ENCODE peak calls at places on chromosomes 16 and 17, in nine cellular contexts. G is NCI-H69, X is NCI-H2081 treated with DMSO at 0.1 percent for 48 hours, L is progenitor cell of endocrine pancreas, V is activated T-cell treated with anti-CD3 and anti-CD28 coated beads for 48 hours, C is testis, Q is choroid plexus epithelial cell, T is midbrain, P is kidney. Y is an unnamed sample.

GRCh38 chr16:27678955-27679354 is 129.0 kb downstream of the KATNIP start:
- DNase-seq in T (no peak), V (no peak), X (no peak), P (no peak), G (no peak), L (no peak), Q (no peak), C (no peak), Y (no peak)

GRCh38 chr16:62038225-62038624 is 2.0 kb upstream of the CDH8 start:
- DNase-seq in T (no peak), P (no peak), L (no peak), Q (no peak), V (no peak), X (no peak), G (no peak), C (no peak), Y (no peak)

GRCh38 chr16:74713876-74714275 is 13.2 kb upstream of the MLKL start:
- DNase-seq in X (no peak), L (no peak), T (no peak), V (no peak), Q (no peak), P (no peak), G (no peak), C (no peak), Y (no peak)

GRCh38 chr16:30112197-30113030 is 923 bp downstream of the GDPD3 start:
- DNase-seq in V (peak), C (peak), P (peak), T (no peak), Q (peak), X (no peak), G (peak), L (no peak), Y (peak)

GRCh38 chr17:16027708-16028584 is 28.3 kb downstream of the TTC19 start:
- DNase-seq in X (no peak), P (no peak), C (no peak), V (peak), G (no peak), Q (peak), T (no peak), L (no peak), Y (peak)

GRCh38 chr16:3461120-3461519 is 17.6 kb downstream of the NAA60 start:
- DNase-seq in C (no peak), T (no peak), L (no peak), Q (no peak), G (no peak), P (peak), X (no peak), V (no peak), Y (peak)

GRCh38 chr17:16935241-16935663 is 36.7 kb downstream of the TNFRSF13B start:
- DNase-seq in X (no peak), V (no peak), C (no peak), L (no peak), T (no peak), Q (no peak), P (no peak), G (peak), Y (no peak)

GRCh38 chr16:78416400-78416799 is 316.9 kb downstream of the WWOX start:
- DNase-seq in G (no peak), C (no peak), X (no peak), Q (no peak), L (no peak), P (no peak), T (no peak), V (no peak), Y (no peak)

GRCh38 chr17:38704645-38705522 is at the start of gene MLLT6:
- DNase-seq in G (peak), C (peak), V (peak), T (peak), P (peak), X (peak), L (peak), Q (peak), Y (peak)

GRCh38 chr16:87185983-87186382 is 131.2 kb downstream of the C16orf95 start:
- DNase-seq in T (no peak), C (no peak), P (no peak), V (no peak), G (no peak), L (no peak), Q (no peak), X (no peak), Y (no peak)

GRCh38 chr17:34163123-34163522 is 92.0 kb upstream of the CCL2 start:
- DNase-seq in X (no peak), T (no peak), Q (no peak), C (no peak), G (peak), V (no peak), L (no peak), P (no peak), Y (no peak)

GRCh38 chr17:80981062-80981902 is 10.4 kb upstream of the CHMP6 start:
- DNase-seq in T (no peak), X (no peak), L (peak), Q (no peak), V (peak), C (no peak), P (no peak), G (peak), Y (peak)

Y was measured in stimulated activated CD4-positive, alpha-beta T cell treated with anti-CD3 and anti-CD28 coated beads, Interleukin-4, amount 100 ng/mL, for 1 hour.